ENCODE peak calls at places on chromosome 18, in nine cellular contexts. A is Calu3; C is pancreas; E is heart left ventricle; R is CD4-positive, alpha-beta T cell; Q is neural progenitor cell; L is GM13976; Z is cardiac muscle cell; N is esophagus squamous epithelium. D is an unnamed sample.

GRCh38 chr18:44548291-44549221 is 132.1 kb upstream of the SETBP1 start:
- DNase-seq in A (no peak), C (no peak), E (no peak), R (no peak), Q (no peak), L (no peak), Z (peak), N (no peak), D (no peak)

GRCh38 chr18:36436387-36436786 is 138.9 kb downstream of the FHOD3 start:
- DNase-seq in A (no peak), C (no peak), E (no peak), R (no peak), Q (no peak), L (no peak), Z (no peak), N (no peak), D (no peak)

GRCh38 chr18:23115683-23116096 is 19.6 kb upstream of the CABLES1 start:
- DNase-seq in A (peak), C (no peak), E (no peak), R (no peak), Q (no peak), L (no peak), Z (peak), N (no peak), D (no peak)

GRCh38 chr18:45588831-45589558 is 26.3 kb upstream of the SLC14A2 start:
- DNase-seq in A (no peak), C (no peak), E (no peak), R (no peak), Q (no peak), L (no peak), Z (peak), N (no peak), D (no peak)

GRCh38 chr18:62384068-62384467 is 59.0 kb downstream of the TNFRSF11A start:
- DNase-seq in A (no peak), C (no peak), E (no peak), R (no peak), Q (no peak), L (no peak), Z (no peak), N (no peak), D (no peak)

GRCh38 chr18:60892855-60893254 is 440.4 kb upstream of the CDH20 start:
- DNase-seq in A (peak), C (no peak), E (no peak), R (no peak), Q (no peak), L (no peak), Z (peak), N (no peak), D (no peak)

GRCh38 chr18:22816266-22817176 is 116.6 kb upstream of the RBBP8 start:
- DNase-seq in A (no peak), C (no peak), E (no peak), R (no peak), Q (no peak), L (no peak), Z (no peak), N (no peak), D (no peak)

GRCh38 chr18:52130621-52131020 is 209.4 kb upstream of the DCC start:
- DNase-seq in A (no peak), C (no peak), E (no peak), R (no peak), Q (no peak), L (no peak), Z (no peak), N (no peak), D (no peak)

GRCh38 chr18:74498712-74499629 is 2.8 kb downstream of the CNDP2 start:
- DNase-seq in A (peak), C (no peak), E (peak), R (peak), Q (no peak), L (peak), Z (no peak), N (peak), D (peak)

GRCh38 chr18:52341617-52342381 is 1.8 kb downstream of the DCC start:
- DNase-seq in A (no peak), C (peak), E (no peak), R (no peak), Q (peak), L (no peak), Z (no peak), N (no peak), D (no peak)

GRCh38 chr18:43662657-43663056 is 385.4 kb upstream of the SYT4 start:
- DNase-seq in A (peak), C (no peak), E (no peak), R (no peak), Q (no peak), L (no peak), Z (peak), N (no peak), D (no peak)

GRCh38 chr18:28044036-28044435 is 132.9 kb downstream of the CDH2 start:
- DNase-seq in A (no peak), C (no peak), E (no peak), R (no peak), Q (no peak), L (no peak), Z (no peak), N (no peak), D (no peak)

GRCh38 chr18:24466766-24467165 is 6.3 kb downstream of the HRH4 start:
- DNase-seq in A (no peak), C (no peak), E (no peak), R (no peak), Q (no peak), L (no peak), Z (no peak), N (no peak), D (no peak)

GRCh38 chr18:55236150-55236931 is 277.1 kb upstream of the CCDC68 start:
- DNase-seq in A (no peak), C (no peak), E (no peak), R (no peak), Q (no peak), L (no peak), Z (peak), N (no peak), D (no peak)

GRCh38 chr18:79493211-79493800 is 97.6 kb downstream of the NFATC1 start:
- DNase-seq in A (no peak), C (peak), E (no peak), R (no peak), Q (no peak), L (no peak), Z (no peak), N (no peak), D (no peak)

GRCh38 chr18:80232030-80232429 is 15.3 kb downstream of the PARD6G start:
- DNase-seq in A (no peak), C (no peak), E (no peak), R (no peak), Q (no peak), L (no peak), Z (no peak), N (no peak), D (no peak)

GRCh38 chr18:24214913-24215312 is 76.1 kb downstream of the CABYR start:
- DNase-seq in A (no peak), C (no peak), E (no peak), R (no peak), Q (no peak), L (no peak), Z (no peak), N (no peak), D (no peak)

GRCh38 chr18:56575819-56576663 is 62.4 kb downstream of the TXNL1 start:
- DNase-seq in A (peak), C (no peak), E (no peak), R (no peak), Q (peak), L (peak), Z (peak), N (no peak), D (no peak)

GRCh38 chr18:47717257-47717656 is 213.2 kb downstream of the SMAD2 start:
- DNase-seq in A (no peak), C (no peak), E (no peak), R (no peak), Q (no peak), L (no peak), Z (no peak), N (no peak), D (no peak)

GRCh38 chr18:5890606-5891360 is 4.5 kb downstream of the TMEM200C start:
- DNase-seq in A (no peak), C (peak), E (peak), R (no peak), Q (peak), L (peak), Z (peak), N (no peak), D (peak)

GRCh38 chr18:47418746-47419145 is 167.3 kb upstream of the SKOR2 start:
- DNase-seq in A (no peak), C (no peak), E (no peak), R (no peak), Q (no peak), L (no peak), Z (no peak), N (no peak), D (no peak)

GRCh38 chr18:22983175-22983574 is 50.0 kb downstream of the RBBP8 start:
- DNase-seq in A (no peak), C (no peak), E (no peak), R (no peak), Q (peak), L (peak), Z (peak), N (no peak), D (no peak)

GRCh38 chr18:76803814-76804213 is 18.5 kb upstream of the ZNF236 start:
- DNase-seq in A (peak), C (peak), E (peak), R (peak), Q (peak), L (peak), Z (peak), N (no peak), D (peak)

GRCh38 chr18:12862467-12862866 is 21.6 kb downstream of the PTPN2 start:
- DNase-seq in A (peak), C (no peak), E (no peak), R (no peak), Q (peak), L (no peak), Z (no peak), N (no peak), D (no peak)

GRCh38 chr18:56515522-56515921 is 122.9 kb downstream of the TXNL1 start:
- DNase-seq in A (no peak), C (no peak), E (no peak), R (no peak), Q (no peak), L (no peak), Z (peak), N (no peak), D (no peak)

GRCh38 chr18:39523281-39523680 is 1957.7 kb upstream of the CELF4 start:
- DNase-seq in A (peak), C (no peak), E (no peak), R (no peak), Q (no peak), L (no peak), Z (peak), N (no peak), D (no peak)

GRCh38 chr18:12246849-12247808 is 7.0 kb upstream of the CIDEA start:
- DNase-seq in A (no peak), C (no peak), E (no peak), R (no peak), Q (peak), L (no peak), Z (peak), N (no peak), D (no peak)

GRCh38 chr18:65093341-65093740 is 657.5 kb upstream of the CDH7 start:
- DNase-seq in A (no peak), C (no peak), E (no peak), R (no peak), Q (peak), L (no peak), Z (no peak), N (no peak), D (no peak)

GRCh38 chr18:6409933-6410332 is 4.8 kb downstream of the L3MBTL4 start:
- DNase-seq in A (no peak), C (no peak), E (no peak), R (no peak), Q (no peak), L (no peak), Z (no peak), N (no peak), D (no peak)

GRCh38 chr18:34837769-34838194 is 127.7 kb downstream of the DTNA start:
- DNase-seq in A (no peak), C (no peak), E (no peak), R (no peak), Q (no peak), L (no peak), Z (peak), N (no peak), D (no peak)

GRCh38 chr18:76805221-76805620 is 17.1 kb upstream of the ZNF236 start:
- DNase-seq in A (no peak), C (no peak), E (no peak), R (no peak), Q (no peak), L (no peak), Z (peak), N (no peak), D (no peak)

GRCh38 chr18:2723207-2723606 is 67.7 kb downstream of the SMCHD1 start:
- DNase-seq in A (no peak), C (no peak), E (no peak), R (no peak), Q (no peak), L (no peak), Z (no peak), N (no peak), D (no peak)

GRCh38 chr18:36672437-36673344 is 156.1 kb downstream of the TPGS2 start:
- DNase-seq in A (peak), C (no peak), E (no peak), R (no peak), Q (no peak), L (no peak), Z (peak), N (no peak), D (no peak)

GRCh38 chr18:21826196-21826595 is 85.6 kb downstream of the MIB1 start:
- DNase-seq in A (no peak), C (no peak), E (no peak), R (no peak), Q (peak), L (no peak), Z (peak), N (no peak), D (no peak)

GRCh38 chr18:44039826-44040225 is 640.9 kb upstream of the SETBP1 start:
- DNase-seq in A (no peak), C (no peak), E (no peak), R (no peak), Q (no peak), L (no peak), Z (peak), N (no peak), D (no peak)

GRCh38 chr18:30601541-30601940 is 441.0 kb downstream of the DSC3 start:
- DNase-seq in A (no peak), C (no peak), E (no peak), R (no peak), Q (no peak), L (no peak), Z (no peak), N (no peak), D (no peak)

GRCh38 chr18:67846422-67847098 is 330.0 kb upstream of the DSEL start:
- DNase-seq in A (no peak), C (no peak), E (no peak), R (no peak), Q (no peak), L (no peak), Z (no peak), N (no peak), D (no peak)

DNA sequence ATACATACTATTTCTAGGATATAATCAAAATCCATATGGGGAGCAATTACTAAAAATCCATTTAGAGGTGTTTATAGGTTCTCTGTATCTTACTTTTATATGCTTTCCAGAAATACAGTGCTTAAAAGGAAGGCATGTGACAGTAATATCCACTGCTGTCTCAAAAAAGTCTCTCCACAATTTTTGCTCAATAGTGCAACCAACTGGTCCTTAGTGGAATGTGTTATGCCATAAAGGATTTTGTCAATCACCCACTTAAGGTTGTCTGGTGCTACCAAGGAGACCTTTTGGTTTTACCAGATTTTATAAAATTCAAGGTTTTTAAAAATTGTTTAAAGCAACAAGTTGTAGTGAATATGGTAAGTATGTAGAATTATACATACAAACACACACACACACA is 328.5 kb upstream of the DSEL start:
- DNase-seq in A (no peak), C (no peak), E (no peak), R (no peak), Q (no peak), L (no peak), Z (peak), N (no peak), D (no peak)
- TF ChIP-seq CTCF in A (no peak), C (no peak), E (no peak), R (no peak), Q (peak), L (no peak), Z (peak), N (no peak), D (no peak)

DNA sequence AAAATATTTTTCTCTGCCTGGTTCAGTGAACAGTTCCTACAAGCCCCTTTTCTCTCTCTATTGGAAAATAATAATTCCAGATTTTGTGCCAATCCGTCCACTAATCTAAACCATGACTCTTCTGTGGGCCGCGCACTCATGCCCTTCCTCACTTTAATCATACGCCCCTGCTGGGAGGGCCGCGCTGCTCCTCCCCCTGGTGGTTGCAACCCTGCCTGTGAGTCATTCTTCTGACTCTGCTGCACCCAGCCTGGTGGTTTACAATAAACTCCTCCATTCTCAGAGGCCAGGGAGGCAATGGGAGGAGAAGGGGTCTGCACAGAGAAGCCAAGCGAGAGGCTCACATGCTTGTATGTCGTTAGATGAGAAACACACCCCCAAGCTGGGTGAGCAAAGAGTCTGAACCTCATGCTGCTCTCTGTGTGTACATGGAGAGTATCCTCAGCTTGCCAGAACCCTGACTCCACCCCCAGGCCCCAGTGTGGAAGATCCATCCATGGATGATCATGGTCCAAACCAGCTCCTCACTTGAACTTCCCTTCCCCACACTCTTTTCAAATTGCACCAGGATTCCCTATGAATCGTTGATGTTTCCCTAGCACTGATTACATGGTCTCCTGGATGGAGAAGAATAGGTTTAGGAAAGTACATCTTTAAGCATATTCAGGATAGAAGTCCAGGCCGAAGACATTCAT is 228.9 kb downstream of the ANKRD30B start:
- DNase-seq in A (no peak), C (no peak), E (no peak), R (no peak), Q (no peak), L (no peak), Z (no peak), N (no peak), D (no peak)
- TF ChIP-seq CTCF in A (peak), C (no peak), E (no peak), R (no peak), Q (no peak), L (no peak), Z (no peak), N (no peak), D (no peak)

GRCh38 chr18:4130734-4131719 is 324.1 kb downstream of the DLGAP1 start:
- DNase-seq in A (peak), C (no peak), E (no peak), R (no peak), Q (no peak), L (no peak), Z (no peak), N (no peak), D (no peak)
- TF ChIP-seq CTCF in A (no peak), C (no peak), E (no peak), R (no peak), Q (peak), L (no peak), Z (no peak), N (no peak), D (no peak)

DNA sequence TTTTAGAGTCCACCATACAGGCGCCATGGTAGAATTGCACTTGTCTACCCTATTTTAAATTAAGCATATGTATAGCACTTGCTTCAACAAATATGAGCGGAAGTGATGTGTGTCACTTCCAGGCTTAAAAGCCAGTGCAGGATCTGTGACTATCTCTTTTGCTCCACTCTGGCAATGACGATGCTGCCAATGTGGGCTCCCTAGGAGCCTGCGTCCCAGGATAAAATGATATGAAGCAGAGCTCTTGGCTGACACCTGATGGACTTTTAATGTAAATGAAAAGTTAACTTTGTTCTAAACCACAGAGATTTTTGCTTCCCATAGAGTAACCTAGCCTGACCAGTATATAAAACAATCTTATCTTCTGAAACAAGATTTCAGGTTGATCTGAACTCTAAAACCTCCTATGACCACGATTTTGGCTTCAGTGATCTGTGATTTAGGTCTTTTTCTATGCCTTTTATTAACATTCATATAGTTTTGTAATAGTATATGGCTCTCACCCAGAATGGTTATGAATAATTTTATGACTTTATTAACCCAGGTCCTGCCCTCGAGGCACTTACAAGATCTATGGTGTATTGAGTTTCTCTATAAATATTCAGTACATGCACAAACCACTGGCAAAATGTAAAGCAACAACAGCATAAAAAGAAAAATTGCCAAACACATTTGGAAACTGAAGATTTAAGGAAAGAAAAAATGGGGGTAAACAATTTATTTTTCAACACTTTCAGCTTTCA is 422.5 kb upstream of the PIK3C3 start:
- DNase-seq in A (no peak), C (no peak), E (no peak), R (no peak), Q (peak), L (no peak), Z (peak), N (no peak), D (no peak)
- TF ChIP-seq CTCF in A (peak), C (no peak), E (no peak), R (no peak), Q (peak), L (no peak), Z (peak), N (no peak), D (no peak)

D was measured in natural killer cell.